ENCODE peak calls at places on chromosomes 4 and X, in five cellular contexts. One of them, this sample, is unnamed.

GRCh38 chr4:81828991-81829390 is 357.3 kb upstream of the RASGEF1B start:
- DNase-seq in AG04450: no peak
- DNase-seq in GM13976: no peak
- DNase-seq in GM23248: no peak
- DNase-seq in mesenchymal stem cell: no peak
- DNase-seq in this sample: no peak

GRCh38 chrX:153669174-153669890 is 4.3 kb downstream of the PNCK start:
- DNase-seq in AG04450: no peak
- DNase-seq in GM13976: peak; percentile 74
- DNase-seq in GM23248: peak; percentile 41
- DNase-seq in mesenchymal stem cell: no peak
- DNase-seq in this sample: no peak

GRCh38 chr4:67897686-67898085 is 13.9 kb upstream of the TMPRSS11D start:
- DNase-seq in AG04450: no peak
- DNase-seq in GM13976: no peak
- DNase-seq in GM23248: no peak
- DNase-seq in mesenchymal stem cell: no peak
- DNase-seq in this sample: no peak

GRCh38 chrX:27132851-27133250 is 330.3 kb downstream of the PPP4R3C start:
- DNase-seq in AG04450: no peak
- DNase-seq in GM13976: no peak
- DNase-seq in GM23248: no peak
- DNase-seq in mesenchymal stem cell: no peak
- DNase-seq in this sample: no peak

GRCh38 chr4:8403173-8403753 is 37.3 kb downstream of the ACOX3 start:
- DNase-seq in AG04450: peak; percentile 66
- DNase-seq in GM13976: peak; percentile 83
- DNase-seq in GM23248: peak; percentile 91
- DNase-seq in mesenchymal stem cell: peak; percentile 78
- DNase-seq in this sample: peak; percentile 11

GRCh38 chr4:186920486-186920885 is 196.8 kb upstream of the FAT1 start:
- DNase-seq in AG04450: no peak
- DNase-seq in GM13976: no peak
- DNase-seq in GM23248: peak; percentile 56
- DNase-seq in mesenchymal stem cell: peak; percentile 69
- DNase-seq in this sample: no peak

GRCh38 chrX:12240491-12240890 is 102.2 kb downstream of the FRMPD4 start:
- DNase-seq in AG04450: no peak
- DNase-seq in GM13976: no peak
- DNase-seq in GM23248: no peak
- DNase-seq in mesenchymal stem cell: no peak
- DNase-seq in this sample: no peak

GRCh38 chrX:12790878-12791252 is 347 bp upstream of the PRPS2 start:
- DNase-seq in AG04450: no peak
- DNase-seq in GM13976: no peak
- DNase-seq in GM23248: no peak
- DNase-seq in mesenchymal stem cell: no peak
- DNase-seq in this sample: no peak

GRCh38 chrX:155534800-155535199 is 76.4 kb upstream of the F8A3 start:
- DNase-seq in AG04450: no peak
- DNase-seq in GM13976: no peak
- DNase-seq in GM23248: no peak
- DNase-seq in mesenchymal stem cell: no peak
- DNase-seq in this sample: no peak

GRCh38 chr4:55172694-55173287 is 47.4 kb upstream of the KDR start:
- DNase-seq in AG04450: no peak
- DNase-seq in GM13976: no peak
- DNase-seq in GM23248: peak; percentile 13
- DNase-seq in mesenchymal stem cell: peak; percentile 55
- DNase-seq in this sample: no peak

GRCh38 chr4:212438-213174 is 88.3 kb downstream of the ZNF718 start:
- DNase-seq in AG04450: peak; percentile 30
- DNase-seq in GM13976: no peak
- DNase-seq in GM23248: peak; percentile 90
- DNase-seq in mesenchymal stem cell: peak; percentile 89
- DNase-seq in this sample: no peak

GRCh38 chr4:7710576-7711329 is 228.9 kb downstream of the AFAP1 start:
- DNase-seq in AG04450: no peak
- DNase-seq in GM13976: no peak
- DNase-seq in GM23248: no peak
- DNase-seq in mesenchymal stem cell: no peak
- DNase-seq in this sample: no peak

GRCh38 chr4:99447079-99447478 is 11.9 kb upstream of the ADH7 start:
- DNase-seq in AG04450: peak; percentile 7
- DNase-seq in GM13976: no peak
- DNase-seq in GM23248: peak; percentile 72
- DNase-seq in mesenchymal stem cell: peak; percentile 58
- DNase-seq in this sample: peak; percentile 12